ENCODE peak calls at places on chromosomes 7 and 10, in ten cellular contexts. E is right cardiac atrium, B is upper lobe of right lung, H is GM23338, G is transverse colon, Y is OCI-LY7, D is adrenal gland, Q is MM.1S, I is IMR-90, R is aorta. N is an unnamed sample.

GRCh38 chr10:12909836-12910185 is 91.7 kb downstream of the CCDC3 start:
- DNase-seq in H (no peak), G (peak; percentile 15), R (no peak), D (no peak), Y (no peak), Q (no peak), B (no peak), I (peak; percentile 22), E (no peak), N (no peak)

GRCh38 chr10:100370561-100370975 is 23.5 kb downstream of the SCD start:
- DNase-seq in Y (no peak), I (peak; percentile 27), D (no peak), E (no peak), R (peak; percentile 67), G (peak; percentile 52), B (no peak), H (no peak), Q (peak; percentile 62), N (no peak)

GRCh38 chr10:77959887-77960286 is 33.3 kb upstream of the DLG5 start:
- DNase-seq in H (no peak), Y (no peak), D (no peak), G (no peak), Q (no peak), E (no peak), B (no peak), R (peak; percentile 4), I (no peak), N (no peak)

GRCh38 chr10:86941991-86942421 is 15.4 kb downstream of the MMRN2 start:
- DNase-seq in H (no peak), I (no peak), E (no peak), G (no peak), Y (no peak), D (no peak), Q (no peak), R (no peak), B (no peak), N (no peak)

GRCh38 chr10:63227207-63227895 is 94.2 kb downstream of the NRBF2 start:
- DNase-seq in I (no peak), G (no peak), D (no peak), R (no peak), B (no peak), Q (no peak), H (no peak), E (no peak), Y (no peak), N (no peak)

GRCh38 chr10:124650820-124651401 is 93.3 kb downstream of the FAM53B start:
- DNase-seq in G (no peak), Q (no peak), D (no peak), R (no peak), Y (no peak), E (no peak), B (no peak), I (no peak), H (peak; percentile 47), N (no peak)

GRCh38 chr10:3474266-3474665 is 301.7 kb upstream of the PITRM1 start:
- DNase-seq in Y (no peak), H (no peak), Q (no peak), R (no peak), G (no peak), E (no peak), B (no peak), D (no peak), I (no peak), N (no peak)

GRCh38 chr7:128959296-128959695 is 21.6 kb downstream of the IRF5 start:
- DNase-seq in R (no peak), Q (no peak), E (no peak), H (no peak), B (no peak), D (no peak), Y (no peak), G (no peak), I (no peak), N (no peak)

GRCh38 chr10:17179002-17179401 is 22.5 kb downstream of the TRDMT1 start:
- DNase-seq in D (no peak), I (peak; percentile 40), Q (no peak), Y (no peak), E (no peak), B (no peak), R (no peak), G (no peak), H (no peak), N (no peak)

GRCh38 chr10:7411671-7412481 is 1.0 kb upstream of the SFMBT2 start:
- DNase-seq in E (peak; percentile 18), D (peak; percentile 34), I (no peak), H (peak; percentile 62), G (peak; percentile 13), Y (no peak), R (peak; percentile 50), Q (no peak), B (peak; percentile 68), N (no peak)

GRCh38 chr7:33334349-33334748 is 205.0 kb downstream of the BBS9 start:
- DNase-seq in B (no peak), E (no peak), Y (peak; percentile 2), Q (no peak), G (no peak), R (no peak), H (peak; percentile 84), D (no peak), I (peak; percentile 13), N (peak; percentile 25)

GRCh38 chr7:44127161-44127560 is 3.8 kb upstream of the POLD2 start:
- DNase-seq in I (no peak), E (no peak), D (no peak), G (no peak), Q (no peak), H (no peak), B (no peak), Y (peak; percentile 67), R (no peak), N (no peak)

GRCh38 chr7:46229409-46229808 is 308.3 kb upstream of the IGFBP3 start:
- DNase-seq in R (no peak), B (no peak), E (no peak), I (peak; percentile 96), H (no peak), Y (no peak), G (no peak), D (no peak), Q (no peak), N (peak; percentile 69)

GRCh38 chr7:147564771-147565476 is 1025.6 kb upstream of the C7orf33 start:
- DNase-seq in I (no peak), D (no peak), R (no peak), E (no peak), Q (no peak), G (no peak), Y (no peak), B (no peak), H (peak; percentile 56), N (no peak)

GRCh38 chr10:96124230-96125141 is 5.6 kb upstream of the ZNF518A start:
- DNase-seq in R (no peak), D (no peak), Q (peak; percentile 71), B (peak; percentile 76), H (peak; percentile 75), Y (peak; percentile 64), I (peak; percentile 36), E (no peak), G (peak; percentile 63), N (peak; percentile 83)

GRCh38 chr10:110219884-110220283 is 12.5 kb downstream of the MXI1 start:
- DNase-seq in Y (no peak), G (no peak), I (no peak), B (no peak), E (no peak), Q (no peak), D (no peak), R (no peak), H (no peak), N (no peak)

GRCh38 chr10:110221044-110221720 is 13.8 kb downstream of the MXI1 start:
- DNase-seq in I (no peak), D (no peak), Q (no peak), R (no peak), Y (no peak), E (no peak), B (no peak), G (no peak), H (no peak), N (no peak)

GRCh38 chr10:110220383-110220782 is 13.0 kb downstream of the MXI1 start:
- DNase-seq in E (no peak), D (peak; percentile 84), I (no peak), G (no peak), Y (no peak), B (no peak), H (no peak), R (peak; percentile 62), Q (no peak), N (no peak)

GRCh38 chr10:110222896-110223675 is 15.7 kb downstream of the MXI1 start:
- DNase-seq in G (no peak), E (no peak), B (no peak), I (no peak), D (no peak), R (no peak), Y (no peak), H (no peak), Q (no peak), N (no peak)

GRCh38 chr10:110221721-110222261 is 14.4 kb downstream of the MXI1 start:
- DNase-seq in E (peak; percentile 89), I (peak; percentile 98), G (peak; percentile 72), Y (no peak), H (peak; percentile 83), R (peak; percentile 91), Q (peak; percentile 81), D (peak; percentile 88), B (peak; percentile 75), N (peak; percentile 94)
- H3K4me1 ChIP-seq in E (peaks cover 15% of the 10 kb centered on the region), I (peaks cover 15% of the 10 kb centered on the region), G (peaks cover 15% of the 10 kb centered on the region), Y (peaks cover 17% of the 10 kb centered on the region), H (peaks cover 23% of the 10 kb centered on the region), R (peaks cover 4% of the 10 kb centered on the region), Q (peaks cover 24% of the 10 kb centered on the region), D (peaks cover 37% of the 10 kb centered on the region), B (peaks cover 26% of the 10 kb centered on the region), N (peaks cover 18% of the 10 kb centered on the region)

DNA sequence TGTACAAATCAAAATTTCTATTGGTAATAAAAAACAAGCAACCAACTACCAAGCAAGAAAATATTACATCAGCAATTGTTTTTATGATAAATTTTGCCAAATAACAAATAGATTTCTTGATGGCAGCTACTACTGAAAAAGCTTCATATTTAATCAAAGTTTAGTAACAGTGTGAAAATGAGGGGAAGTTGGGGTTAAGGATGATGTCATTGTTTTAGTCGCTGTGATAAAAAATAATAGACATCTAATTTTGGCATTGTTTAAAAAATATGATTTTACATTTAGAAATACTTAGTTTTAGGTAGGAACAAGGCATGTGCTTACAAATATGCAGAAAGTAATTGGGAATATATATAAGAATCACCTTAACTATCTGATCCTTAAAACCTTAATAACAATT is 145.9 kb downstream of the CNTNAP2 start:
- DNase-seq in I (no peak), R (no peak), E (no peak), H (no peak), Y (no peak), D (no peak), Q (no peak), G (no peak), B (no peak), N (no peak)
- H3K4me1 ChIP-seq in I (no peaks in the 10 kb centered on the region), R (no peaks in the 10 kb centered on the region), E (no peaks in the 10 kb centered on the region), H (no peaks in the 10 kb centered on the region), Y (no peaks in the 10 kb centered on the region), D (no peaks in the 10 kb centered on the region), Q (no peaks in the 10 kb centered on the region), G (no peaks in the 10 kb centered on the region), B (no peaks in the 10 kb centered on the region), N (no peaks in the 10 kb centered on the region)

GRCh38 chr10:110498982-110499795 is 1.5 kb downstream of the DUSP5 start:
- DNase-seq in I (peak; percentile 74), D (peak; percentile 47), B (no peak), G (peak; percentile 64), H (peak; percentile 77), E (no peak), Y (peak; percentile 53), Q (peak; percentile 79), R (no peak), N (peak; percentile 70)
- H3K4me1 ChIP-seq in I (peaks cover 25% of the 10 kb centered on the region), D (peaks cover 73% of the 10 kb centered on the region), B (peaks cover 68% of the 10 kb centered on the region), G (peaks cover 66% of the 10 kb centered on the region), H (peaks cover 46% of the 10 kb centered on the region), E (peaks cover 21% of the 10 kb centered on the region), Y (peaks cover 48% of the 10 kb centered on the region), Q (peaks cover 35% of the 10 kb centered on the region), R (no peaks in the 10 kb centered on the region), N (peaks cover 40% of the 10 kb centered on the region)

GRCh38 chr10:79158402-79159097 is 89.8 kb downstream of the ZMIZ1 start:
- DNase-seq in B (no peak), G (no peak), E (no peak), Y (no peak), Q (no peak), I (no peak), H (peak; percentile 50), R (no peak), D (no peak), N (no peak)
- H3K4me1 ChIP-seq in B (peaks cover 73% of the 10 kb centered on the region), G (peaks cover 49% of the 10 kb centered on the region), E (peaks cover 59% of the 10 kb centered on the region), Y (no peaks in the 10 kb centered on the region), Q (no peaks in the 10 kb centered on the region), I (peaks cover 73% of the 10 kb centered on the region), H (peaks cover 32% of the 10 kb centered on the region), R (no peaks in the 10 kb centered on the region), D (peaks cover 89% of the 10 kb centered on the region), N (peaks cover 48% of the 10 kb centered on the region)